ENCODE peak calls at places on chromosomes 2 and 18, in five cellular contexts. One of them, this sample, is unnamed.

GRCh38 chr18:46294325-46294724 is 190.1 kb downstream of the HAUS1 start:
- DNase-seq in fibroblast of lung: no peak
- DNase-seq in GM12878: no peak
- DNase-seq in hepatocyte: no peak
- DNase-seq in K562: no peak
- DNase-seq in this sample: no peak

GRCh38 chr2:110858135-110858737 is 125.9 kb downstream of the ACOXL start:
- DNase-seq in hepatocyte: no peak
- DNase-seq in fibroblast of lung: no peak
- DNase-seq in K562: no peak
- DNase-seq in GM12878: peak; percentile 69
- DNase-seq in this sample: no peak

GRCh38 chr2:98822301-98823164 is 91.6 kb upstream of the MGAT4A start:
- DNase-seq in hepatocyte: peak; percentile 70
- DNase-seq in fibroblast of lung: no peak
- DNase-seq in GM12878: no peak
- DNase-seq in K562: no peak
- DNase-seq in this sample: no peak

GRCh38 chr2:138036522-138036921 is 72.2 kb downstream of the HNMT start:
- DNase-seq in K562: no peak
- DNase-seq in hepatocyte: no peak
- DNase-seq in fibroblast of lung: no peak
- DNase-seq in GM12878: no peak
- DNase-seq in this sample: no peak

GRCh38 chr2:43068053-43068471 is 158.3 kb downstream of the ZFP36L2 start:
- DNase-seq in hepatocyte: no peak
- DNase-seq in K562: no peak
- DNase-seq in GM12878: no peak
- DNase-seq in fibroblast of lung: no peak
- DNase-seq in this sample: no peak

GRCh38 chr2:219037783-219038549 is 3.4 kb downstream of the CFAP65 start:
- DNase-seq in fibroblast of lung: no peak
- DNase-seq in GM12878: no peak
- DNase-seq in hepatocyte: peak; percentile 49
- DNase-seq in K562: no peak
- DNase-seq in this sample: no peak

GRCh38 chr2:13650586-13651180 is 933.9 kb downstream of the TRIB2 start:
- DNase-seq in GM12878: no peak
- DNase-seq in fibroblast of lung: no peak
- DNase-seq in hepatocyte: peak; percentile 25
- DNase-seq in K562: no peak
- DNase-seq in this sample: no peak

GRCh38 chr2:43507137-43507536 is 88.7 kb downstream of the THADA start:
- DNase-seq in fibroblast of lung: no peak
- DNase-seq in hepatocyte: no peak
- DNase-seq in GM12878: no peak
- DNase-seq in K562: no peak
- DNase-seq in this sample: no peak

GRCh38 chr18:73283032-73283431 is 415.2 kb upstream of the NETO1 start:
- DNase-seq in fibroblast of lung: peak; percentile 44
- DNase-seq in GM12878: no peak
- DNase-seq in K562: no peak
- DNase-seq in hepatocyte: no peak
- DNase-seq in this sample: peak; percentile 37

GRCh38 chr2:174120346-174120745 is 128.0 kb downstream of the OLA1 start:
- DNase-seq in fibroblast of lung: peak; percentile 46
- DNase-seq in GM12878: no peak
- DNase-seq in K562: no peak
- DNase-seq in hepatocyte: no peak
- DNase-seq in this sample: peak; percentile 32
- H3K4me2 ChIP-seq in fibroblast of lung: peak overlapping the region; percentile 23
- H3K4me2 ChIP-seq in GM12878: no peak overlapping the region
- H3K4me2 ChIP-seq in K562: no peak overlapping the region
- H3K4me2 ChIP-seq in hepatocyte: no peak overlapping the region
- H3K4me2 ChIP-seq in this sample: no peak overlapping the region

GRCh38 chr2:56576001-56576400 is 392.2 kb downstream of the CCDC85A start:
- DNase-seq in GM12878: no peak
- DNase-seq in hepatocyte: no peak
- DNase-seq in K562: no peak
- DNase-seq in fibroblast of lung: no peak
- DNase-seq in this sample: no peak
- H3K9me3 ChIP-seq in GM12878: no peaks in the 10 kb centered on the region
- H3K9me3 ChIP-seq in hepatocyte: no peaks in the 10 kb centered on the region
- H3K9me3 ChIP-seq in K562: no peaks in the 10 kb centered on the region
- H3K9me3 ChIP-seq in fibroblast of lung: no peaks in the 10 kb centered on the region
- H3K9me3 ChIP-seq in this sample: peaks cover 2% of the 10 kb centered on the region

GRCh38 chr2:79721966-79722365 is 209.1 kb downstream of the CTNNA2 start:
- DNase-seq in fibroblast of lung: peak; percentile 73
- DNase-seq in GM12878: no peak
- DNase-seq in K562: no peak
- DNase-seq in hepatocyte: no peak
- DNase-seq in this sample: peak; percentile 58

GRCh38 chr2:79729532-79729931 is 216.7 kb downstream of the CTNNA2 start:
- DNase-seq in K562: no peak
- DNase-seq in hepatocyte: no peak
- DNase-seq in GM12878: no peak
- DNase-seq in fibroblast of lung: peak; percentile 33
- DNase-seq in this sample: peak; percentile 19

GRCh38 chr2:79723830-79724229 is 211.0 kb downstream of the CTNNA2 start:
- DNase-seq in GM12878: no peak
- DNase-seq in hepatocyte: peak; percentile 40
- DNase-seq in fibroblast of lung: peak; percentile 100
- DNase-seq in K562: no peak
- DNase-seq in this sample: peak; percentile 100
- H3K4me2 ChIP-seq in GM12878: no peak overlapping the region
- H3K4me2 ChIP-seq in hepatocyte: no peak overlapping the region
- H3K4me2 ChIP-seq in fibroblast of lung: no peak overlapping the region
- H3K4me2 ChIP-seq in K562: no peak overlapping the region
- H3K4me2 ChIP-seq in this sample: peak overlapping the region; percentile 46

DNA sequence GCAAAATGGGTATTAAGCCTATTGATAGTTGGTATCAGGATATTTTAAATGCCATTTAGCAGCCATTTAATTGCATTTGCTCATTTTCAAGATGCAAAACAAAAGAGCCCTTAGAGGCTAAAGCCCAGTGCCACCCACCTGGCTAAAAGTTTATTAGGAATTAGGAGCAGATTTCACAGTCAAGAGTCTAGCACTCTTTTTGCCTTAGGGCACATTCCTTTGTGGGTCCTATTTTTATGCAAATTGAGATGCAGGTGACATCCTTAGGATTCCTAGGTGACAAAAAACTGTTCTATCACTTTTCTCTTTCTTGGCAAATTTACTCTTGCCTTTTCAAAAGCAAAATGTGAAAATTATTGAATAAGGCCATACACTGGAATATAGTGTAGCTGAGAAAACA is 42.0 kb downstream of the CTNNA2 start:
- DNase-seq in K562: no peak
- DNase-seq in GM12878: no peak
- DNase-seq in fibroblast of lung: no peak
- DNase-seq in hepatocyte: no peak
- DNase-seq in this sample: no peak
- H3K9me3 ChIP-seq in K562: no peaks in the 10 kb centered on the region
- H3K9me3 ChIP-seq in GM12878: no peaks in the 10 kb centered on the region
- H3K9me3 ChIP-seq in fibroblast of lung: no peaks in the 10 kb centered on the region
- H3K9me3 ChIP-seq in hepatocyte: no peaks in the 10 kb centered on the region
- H3K9me3 ChIP-seq in this sample: no peaks in the 10 kb centered on the region

This sample was measured in astrocyte.